ENCODE peak calls at places on chromosomes 1 and 21, in five cellular contexts. N is Panc1, W is left ventricle myocardium inferior, Q is transverse colon, U is ovary. T is an unnamed sample. For H3K9me3, the result is how much of the 10 kb centered on the place peaks cover.

GRCh38 chr1:175090775-175091174 is 23.1 kb downstream of the TNN start:
- DNase-seq in N (no peak), W (peak), Q (no peak), U (no peak), T (no peak)

GRCh38 chr21:33205476-33205875 is 24.3 kb upstream of the IFNAR2 start:
- DNase-seq in N (no peak), W (no peak), Q (no peak), U (no peak), T (no peak)

GRCh38 chr1:184030433-184031126 is 6.9 kb downstream of the COLGALT2 start:
- DNase-seq in N (no peak), W (no peak), Q (no peak), U (no peak), T (no peak)

GRCh38 chr1:21539933-21540332 is 30.7 kb downstream of the ALPL start:
- DNase-seq in N (no peak), W (peak), Q (peak), U (no peak), T (no peak)

GRCh38 chr21:32934829-32935228 is 90.9 kb upstream of the OLIG2 start:
- DNase-seq in N (no peak), W (no peak), Q (no peak), U (no peak), T (no peak)

GRCh38 chr1:15137807-15138206 is 15.7 kb upstream of the TMEM51 start:
- DNase-seq in N (no peak), W (no peak), Q (no peak), U (no peak), T (no peak)

GRCh38 chr21:33031562-33031961 is 5.8 kb downstream of the OLIG2 start:
- DNase-seq in N (no peak), W (no peak), Q (no peak), U (no peak), T (no peak)

GRCh38 chr1:226308166-226308722 is 720 bp downstream of the LIN9 start:
- DNase-seq in N (no peak), W (peak), Q (peak), U (no peak), T (peak)

GRCh38 chr1:18134324-18135046 is 26.9 kb downstream of the IGSF21 start:
- DNase-seq in N (no peak), W (no peak), Q (no peak), U (no peak), T (no peak)

GRCh38 chr1:210359255-210359654 is 30.6 kb downstream of the HHAT start:
- DNase-seq in N (no peak), W (no peak), Q (no peak), U (no peak), T (no peak)

GRCh38 chr1:36142121-36142520 is 7.2 kb downstream of the TRAPPC3 start:
- DNase-seq in N (no peak), W (no peak), Q (no peak), U (no peak), T (peak)

GRCh38 chr1:175277778-175278177 is 85.2 kb upstream of the KIAA0040 start:
- DNase-seq in N (no peak), W (no peak), Q (no peak), U (no peak), T (no peak)

GRCh38 chr1:40232444-40232843 is 15.3 kb upstream of the TMCO2 start:
- DNase-seq in N (no peak), W (no peak), Q (peak), U (no peak), T (no peak)

GRCh38 chr1:115596080-115596795 is 45.5 kb upstream of the VANGL1 start:
- DNase-seq in N (no peak), W (no peak), Q (no peak), U (no peak), T (no peak)

GRCh38 chr21:45074048-45074817 is at the start of gene ADARB1:
- DNase-seq in N (no peak), W (peak), Q (peak), U (peak), T (peak)

GRCh38 chr1:201551877-201552731 is 13.2 kb downstream of the NAV1 start:
- DNase-seq in N (no peak), W (no peak), Q (no peak), U (no peak), T (no peak)

GRCh38 chr1:55747285-55747890 is 532.2 kb upstream of the USP24 start:
- DNase-seq in N (no peak), W (peak), Q (no peak), U (no peak), T (no peak)

DNA sequence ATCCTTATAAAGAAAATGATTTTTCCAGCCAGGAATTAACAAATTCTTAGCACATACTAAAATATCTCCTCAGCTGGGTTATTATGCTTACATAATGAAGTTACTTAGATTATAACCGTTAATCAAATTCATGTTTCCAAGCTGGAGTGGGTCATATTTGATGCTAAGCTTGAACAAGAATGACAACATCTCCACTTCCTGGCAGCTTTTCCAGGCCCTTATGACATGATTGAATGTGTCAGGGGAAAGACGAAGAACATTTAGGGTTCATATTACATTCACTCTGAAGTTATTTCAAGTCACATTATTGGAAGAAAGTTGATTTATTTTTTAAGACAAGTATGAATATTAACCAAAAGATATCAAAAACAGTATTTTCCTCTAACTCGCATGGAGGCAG is 333.7 kb downstream of the PCP4 start:
- DNase-seq in N (no peak), W (no peak), Q (no peak), U (no peak), T (no peak)
- H3K9me3 ChIP-seq in N (under half), W (under half), Q (under half), U (under half), T (under half)

DNA sequence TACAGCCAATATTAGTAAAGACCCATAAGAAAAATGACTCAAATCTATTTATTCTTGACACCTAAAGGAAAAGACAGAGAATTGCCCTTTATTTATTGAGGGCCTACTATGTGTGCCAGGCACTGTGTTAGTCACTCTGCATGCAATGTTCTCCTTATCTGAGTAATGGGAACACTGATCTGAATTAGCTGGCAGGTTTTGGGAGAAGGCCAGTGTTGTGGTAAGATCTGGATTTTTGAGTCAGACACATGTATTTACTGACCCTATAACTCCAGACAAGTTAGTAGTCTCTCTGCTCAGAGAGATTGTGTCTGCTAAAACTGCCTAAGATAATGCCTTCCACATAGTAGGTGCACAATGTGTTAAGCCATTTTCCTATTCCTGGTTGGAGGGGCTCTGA is 17.3 kb downstream of the LCE4A start:
- DNase-seq in N (no peak), W (no peak), Q (no peak), U (no peak), T (no peak)
- H3K9me3 ChIP-seq in N (under half), W (under half), Q (under half), U (under half), T (under half)

GRCh38 chr21:14080040-14080763 is 130.6 kb downstream of the LIPI start:
- DNase-seq in N (no peak), W (no peak), Q (no peak), U (no peak), T (no peak)
- H3K9me3 ChIP-seq in N (under half), W (under half), Q (under half), U (under half), T (under half)

GRCh38 chr1:2952992-2953391 is 68.3 kb upstream of the ACTRT2 start:
- DNase-seq in N (no peak), W (no peak), Q (no peak), U (no peak), T (no peak)

GRCh38 chr1:2951856-2952255 is 69.4 kb upstream of the ACTRT2 start:
- DNase-seq in N (no peak), W (peak), Q (no peak), U (no peak), T (no peak)

GRCh38 chr1:2952371-2952770 is 68.9 kb upstream of the ACTRT2 start:
- DNase-seq in N (no peak), W (peak), Q (no peak), U (no peak), T (no peak)

GRCh38 chr1:2955652-2956051 is 65.6 kb upstream of the ACTRT2 start:
- DNase-seq in N (no peak), W (no peak), Q (no peak), U (no peak), T (no peak)

GRCh38 chr1:2953688-2954285 is 67.5 kb upstream of the ACTRT2 start:
- DNase-seq in N (no peak), W (no peak), Q (no peak), U (no peak), T (no peak)
- H3K9me3 ChIP-seq in N (under half), W (half or more), Q (under half), U (under half), T (under half)

DNA sequence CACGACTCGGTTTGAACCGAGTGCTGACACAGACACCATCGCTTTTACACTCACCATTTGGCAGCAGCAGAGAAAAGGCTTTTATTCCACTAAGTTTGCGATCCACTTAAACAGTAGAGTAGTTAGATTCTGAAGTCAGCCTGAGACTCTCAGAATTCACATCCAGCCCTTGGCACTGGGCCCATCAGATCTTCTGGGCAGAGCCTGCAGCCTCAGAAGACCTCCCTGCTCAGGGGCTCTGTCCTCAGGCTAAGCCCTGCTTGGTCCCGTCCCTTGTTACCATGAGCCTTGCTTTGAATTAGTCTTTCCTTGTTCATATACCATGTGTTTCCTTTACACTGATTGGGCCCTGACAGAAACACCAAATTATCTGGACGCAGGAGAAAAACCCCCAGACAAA is 41.4 kb upstream of the AJAP1 start:
- DNase-seq in N (no peak), W (no peak), Q (no peak), U (no peak), T (no peak)
- H3K9me3 ChIP-seq in N (under half), W (under half), Q (under half), U (under half), T (under half)